ENCODE peak calls at places on chromosomes 1 and 21, in five cellular contexts. A is AG09309, G is WTC11, L is left lung, X is fibroblast of the aortic adventitia. T is an unnamed sample.

GRCh38 chr1:207097871-207098324 is 6.1 kb upstream of the C4BPA start:
- DNase-seq in G (no peak), L (no peak), A (no peak), X (no peak), T (no peak)

GRCh38 chr1:156947818-156948525 is 27.5 kb downstream of the LRRC71 start:
- DNase-seq in A (no peak), L (no peak), X (no peak), G (no peak), T (no peak)

GRCh38 chr1:119549719-119550141 is 42.7 kb downstream of the HSD3B1 start:
- DNase-seq in L (peak), G (peak), A (no peak), X (peak), T (peak)

GRCh38 chr1:47834326-47834725 is 162.9 kb downstream of the TRABD2B start:
- DNase-seq in L (no peak), X (no peak), A (no peak), G (no peak), T (no peak)

GRCh38 chr1:206560021-206560716 is 52.1 kb downstream of the EIF2D start:
- DNase-seq in L (no peak), X (no peak), G (no peak), A (no peak), T (no peak)

GRCh38 chr1:213327318-213327667 is 276.3 kb downstream of the RPS6KC1 start:
- DNase-seq in A (peak), G (no peak), X (peak), L (peak), T (no peak)

GRCh38 chr1:201138311-201138840 is 11.4 kb upstream of the ASCL5 start:
- DNase-seq in X (no peak), L (no peak), A (no peak), G (no peak), T (no peak)

GRCh38 chr1:211386931-211387330 is 60.3 kb downstream of the TRAF5 start:
- DNase-seq in A (peak), L (no peak), G (no peak), X (peak), T (no peak)

GRCh38 chr1:204438628-204439027 is 27.0 kb upstream of the PPP1R15B start:
- DNase-seq in X (peak), A (peak), L (no peak), G (no peak), T (no peak)

GRCh38 chr1:111238056-111238795 is 10.7 kb downstream of the CHI3L2 start:
- DNase-seq in A (no peak), X (no peak), L (no peak), G (no peak), T (no peak)

GRCh38 chr1:14836426-14837140 is 238.1 kb downstream of the KAZN start:
- DNase-seq in X (no peak), G (no peak), L (no peak), A (no peak), T (no peak)

GRCh38 chr1:182595641-182596240 is 6.7 kb upstream of the RNASEL start:
- DNase-seq in L (peak), X (peak), G (peak), A (no peak), T (peak)

GRCh38 chr1:168136709-168137514 is at the start of gene GPR161:
- DNase-seq in G (peak), X (peak), A (no peak), L (peak), T (peak)

GRCh38 chr1:29519733-29520132 is 283.4 kb downstream of the PTPRU start:
- DNase-seq in A (no peak), X (no peak), L (no peak), G (peak), T (no peak)

GRCh38 chr21:45592208-45592619 is 50.0 kb upstream of the SLC19A1 start:
- DNase-seq in A (no peak), L (peak), G (peak), X (peak), T (no peak)

GRCh38 chr1:148354284-148354869 is 128.7 kb downstream of the PPIAL4G start:
- DNase-seq in X (no peak), A (no peak), L (no peak), G (peak), T (no peak)

GRCh38 chr1:151491641-151492040 is 19.5 kb upstream of the CGN start:
- DNase-seq in X (no peak), G (no peak), A (no peak), L (no peak), T (no peak)

GRCh38 chr1:119467857-119468666 is 38.9 kb upstream of the HSD3B1 start:
- DNase-seq in X (no peak), A (no peak), L (no peak), G (no peak), T (no peak)

GRCh38 chr1:171909711-171910110 is 68.4 kb downstream of the DNM3 start:
- DNase-seq in A (no peak), G (no peak), L (no peak), X (no peak), T (no peak)

GRCh38 chr1:162732566-162733335 is 57.8 kb upstream of the HSD17B7 start:
- DNase-seq in L (no peak), G (no peak), A (no peak), X (peak), T (no peak)

GRCh38 chr1:43542515-43543458 is 12.1 kb downstream of the PTPRF start:
- DNase-seq in G (no peak), X (no peak), L (no peak), A (no peak), T (no peak)

GRCh38 chr1:113579256-113580018 is 179.8 kb downstream of the PHTF1 start:
- DNase-seq in L (no peak), A (no peak), X (peak), G (no peak), T (no peak)

GRCh38 chr1:119438761-119439160 is 23.8 kb downstream of the HSD3B2 start:
- DNase-seq in X (no peak), L (no peak), A (no peak), G (no peak), T (no peak)

GRCh38 chr1:125065092-125065820 is 3880.5 kb downstream of the SRGAP2C start:
- DNase-seq in X (no peak), A (no peak), L (no peak), G (no peak), T (no peak)

GRCh38 chr1:109760581-109761226 is 3.0 kb downstream of the EPS8L3 start:
- DNase-seq in X (no peak), L (peak), A (no peak), G (no peak), T (no peak)

GRCh38 chr1:46456411-46456963 is 33.1 kb upstream of the DMBX1 start:
- DNase-seq in G (no peak), L (no peak), X (peak), A (no peak), T (no peak)

GRCh38 chr21:43191521-43191920 is 22.7 kb downstream of the CRYAA start:
- DNase-seq in X (no peak), G (peak), A (no peak), L (peak), T (no peak)

GRCh38 chr1:215566556-215567490 is at the start of gene KCTD3:
- DNase-seq in A (no peak), G (peak), L (peak), X (peak), T (peak)

GRCh38 chr21:27476696-27477095 is 509.8 kb upstream of the ADAMTS5 start:
- DNase-seq in X (peak), A (peak), G (no peak), L (no peak), T (no peak)

GRCh38 chr1:106233511-106233910 is 823.0 kb upstream of the PRMT6 start:
- DNase-seq in A (no peak), X (no peak), L (no peak), G (no peak), T (no peak)

GRCh38 chr1:6268431-6268830 is 7.5 kb upstream of the GPR153 start:
- DNase-seq in A (no peak), G (peak), X (no peak), L (no peak), T (no peak)

GRCh38 chr1:55867444-55867843 is 652.3 kb upstream of the USP24 start:
- DNase-seq in L (no peak), G (no peak), X (no peak), A (no peak), T (no peak)

GRCh38 chr1:178693368-178693767 is 31.7 kb upstream of the RALGPS2 start:
- DNase-seq in X (peak), G (peak), L (no peak), A (no peak), T (peak)

GRCh38 chr1:112146201-112146715 is 156.8 kb upstream of the KCND3 start:
- DNase-seq in A (no peak), G (no peak), X (no peak), L (no peak), T (no peak)

GRCh38 chr21:31781737-31782136 is 49.8 kb upstream of the SCAF4 start:
- DNase-seq in G (no peak), A (no peak), X (peak), L (peak), T (no peak)

GRCh38 chr21:31780944-31781343 is 49.0 kb upstream of the SCAF4 start:
- DNase-seq in A (no peak), X (no peak), G (no peak), L (no peak), T (no peak)

GRCh38 chr21:31788581-31788980 is 56.7 kb upstream of the SCAF4 start:
- DNase-seq in A (no peak), X (no peak), L (no peak), G (no peak), T (no peak)

DNA sequence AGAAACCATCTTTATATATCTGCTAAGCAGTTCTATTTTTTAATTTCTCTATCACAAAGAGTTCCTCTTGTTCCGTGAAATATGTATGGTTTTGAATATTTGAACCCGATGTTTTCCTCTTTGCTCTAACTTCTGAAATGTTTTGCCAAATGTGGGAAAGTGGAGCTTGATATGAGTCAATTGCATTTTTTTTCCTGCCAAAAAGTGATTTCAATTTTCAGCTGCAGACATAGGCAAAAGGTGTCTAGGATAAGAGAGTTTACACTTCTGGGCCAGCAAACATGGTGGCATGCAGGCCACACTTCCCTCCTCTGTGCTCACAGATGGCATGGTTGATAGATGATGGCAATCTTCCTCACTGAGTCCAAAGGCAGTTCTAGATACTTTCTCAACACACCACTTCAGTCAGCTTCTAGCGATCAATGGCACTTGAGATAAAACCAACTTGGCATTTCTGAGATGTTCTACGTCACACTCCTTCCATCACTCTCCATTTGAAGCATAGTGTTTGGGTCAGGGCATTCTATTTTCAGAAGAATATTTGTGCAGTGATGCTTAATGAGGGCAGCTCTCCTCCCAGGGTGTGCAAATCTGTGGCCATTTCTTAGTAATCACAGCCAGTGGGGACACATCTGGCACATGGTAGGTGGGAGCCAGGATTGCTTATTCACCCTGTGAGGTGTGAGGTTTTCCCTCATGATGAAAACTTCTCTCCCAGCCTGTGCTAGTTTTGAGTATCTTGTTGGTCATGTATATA is 54.4 kb upstream of the SCAF4 start:
- DNase-seq in A (no peak), L (no peak), G (no peak), X (no peak), T (no peak)
- TF ChIP-seq CTCF in A (no peak), L (peak), G (no peak), X (no peak), T (peak)

GRCh38 chr21:23695449-23695848 is 1911.8 kb downstream of the MRPL39 start:
- DNase-seq in A (no peak), X (no peak), G (no peak), L (no peak), T (no peak)

GRCh38 chr21:23699402-23699801 is 1907.9 kb downstream of the MRPL39 start:
- DNase-seq in A (no peak), G (no peak), L (no peak), X (no peak), T (no peak)

DNA sequence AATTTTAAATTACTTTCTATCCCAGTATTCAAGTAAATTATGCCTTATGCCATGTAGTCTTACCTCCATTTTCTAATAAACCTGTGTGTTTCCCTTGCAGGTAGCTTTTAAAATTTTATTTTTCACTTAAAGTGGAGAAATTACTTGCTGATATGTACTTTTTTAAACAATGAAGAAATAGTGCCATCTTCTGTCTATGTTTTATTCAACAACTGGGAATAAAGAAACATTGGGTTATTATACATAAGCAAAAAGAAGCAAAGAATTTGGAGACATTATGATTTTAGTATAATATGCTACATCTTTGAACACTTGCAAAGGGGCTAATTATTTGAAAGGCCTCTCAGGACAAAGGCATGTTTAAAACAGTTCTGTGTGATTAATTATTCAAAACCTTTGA is 1912.9 kb downstream of the MRPL39 start:
- DNase-seq in A (no peak), X (no peak), G (no peak), L (no peak), T (no peak)
- TF ChIP-seq CTCF in A (no peak), X (no peak), G (no peak), L (no peak), T (no peak)

GRCh38 chr1:21922103-21923014 is 14.8 kb downstream of the HSPG2 start:
- DNase-seq in L (peak), X (no peak), A (no peak), G (peak), T (no peak)
- TF ChIP-seq CTCF in L (no peak), X (no peak), A (no peak), G (no peak), T (no peak)

DNA sequence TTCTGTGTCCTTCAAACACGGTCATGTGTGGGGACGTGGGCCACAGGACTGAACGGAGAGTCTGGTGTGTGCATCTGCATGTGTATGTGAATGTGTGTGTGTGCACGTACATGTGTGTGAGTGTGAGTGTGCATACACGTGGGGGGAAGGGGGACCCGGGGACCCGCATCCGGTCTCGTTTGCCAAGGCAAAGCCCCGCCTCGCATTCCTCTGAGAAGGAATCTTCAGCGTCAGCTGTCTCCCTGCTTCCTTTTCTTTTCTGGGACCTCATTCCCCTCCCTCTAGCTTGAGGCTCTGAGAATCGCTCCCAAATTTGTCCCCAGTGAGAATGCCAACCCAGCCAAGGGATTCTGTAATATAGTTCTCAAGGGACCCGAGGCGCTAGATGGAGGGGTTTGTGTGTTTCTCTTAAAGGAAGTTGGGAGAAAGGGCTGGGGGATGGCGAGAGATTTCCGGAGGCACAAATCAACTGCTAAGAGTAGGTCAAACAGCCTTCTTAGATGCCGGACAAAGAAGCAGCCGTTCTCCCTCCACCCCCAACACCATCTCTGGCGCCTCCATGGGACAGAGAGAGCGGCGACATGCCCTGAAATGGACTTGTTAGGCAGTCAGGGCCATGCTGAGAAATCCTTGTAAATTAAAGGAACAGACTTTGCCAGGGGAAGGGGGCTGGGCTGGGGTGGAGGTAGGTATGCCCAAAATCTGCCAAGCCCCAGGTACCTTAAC is 6.6 kb downstream of the IFFO2 start:
- DNase-seq in L (no peak), G (peak), X (peak), A (no peak), T (peak)
- TF ChIP-seq CTCF in L (no peak), G (no peak), X (peak), A (peak), T (no peak)

GRCh38 chr1:222991177-222991576 is 151.9 kb downstream of the TLR5 start:
- DNase-seq in A (no peak), X (no peak), L (no peak), G (no peak), T (no peak)
- TF ChIP-seq CTCF in A (no peak), X (no peak), L (no peak), G (no peak), T (no peak)

GRCh38 chr1:35753626-35754260 is 16.0 kb downstream of the CLSPN start:
- DNase-seq in L (no peak), X (no peak), G (no peak), A (no peak), T (no peak)
- TF ChIP-seq CTCF in L (no peak), X (no peak), G (no peak), A (no peak), T (no peak)

T was measured in endothelial cell.